ENCODE peak calls at places on chromosomes 12 and 14, in eight cellular contexts. One of them, this sample, is unnamed.

GRCh38 chr14:75748340-75748739 is 87.3 kb downstream of the TTLL5 start:
- DNase-seq in NCI-H748 treated with DMSO at 0.1 percent for 48 hours: no peak
- DNase-seq in renal cortical epithelial cell: no peak
- DNase-seq in cardiac muscle cell: no peak
- DNase-seq in activated CD4-positive, alpha-beta T cell treated with anti-CD3 and anti-CD28 coated beads for 24 hours: no peak
- DNase-seq in neural crest cell: no peak
- DNase-seq in mammary epithelial cell: no peak
- DNase-seq in GM13977: no peak
- DNase-seq in this sample: no peak

GRCh38 chr14:80609055-80609454 is 332.5 kb downstream of the CEP128 start:
- DNase-seq in activated CD4-positive, alpha-beta T cell treated with anti-CD3 and anti-CD28 coated beads for 24 hours: no peak
- DNase-seq in GM13977: no peak
- DNase-seq in cardiac muscle cell: no peak
- DNase-seq in renal cortical epithelial cell: peak
- DNase-seq in mammary epithelial cell: no peak
- DNase-seq in neural crest cell: no peak
- DNase-seq in NCI-H748 treated with DMSO at 0.1 percent for 48 hours: no peak
- DNase-seq in this sample: no peak

GRCh38 chr12:57151741-57152407 is 4.5 kb upstream of the LRP1-AS start:
- DNase-seq in NCI-H748 treated with DMSO at 0.1 percent for 48 hours: no peak
- DNase-seq in renal cortical epithelial cell: no peak
- DNase-seq in GM13977: no peak
- DNase-seq in neural crest cell: no peak
- DNase-seq in activated CD4-positive, alpha-beta T cell treated with anti-CD3 and anti-CD28 coated beads for 24 hours: no peak
- DNase-seq in mammary epithelial cell: peak
- DNase-seq in cardiac muscle cell: no peak
- DNase-seq in this sample: no peak

GRCh38 chr12:40342010-40342409 is 117.2 kb downstream of the LRRK2 start:
- DNase-seq in cardiac muscle cell: no peak
- DNase-seq in NCI-H748 treated with DMSO at 0.1 percent for 48 hours: no peak
- DNase-seq in neural crest cell: no peak
- DNase-seq in mammary epithelial cell: no peak
- DNase-seq in activated CD4-positive, alpha-beta T cell treated with anti-CD3 and anti-CD28 coated beads for 24 hours: no peak
- DNase-seq in renal cortical epithelial cell: no peak
- DNase-seq in GM13977: no peak
- DNase-seq in this sample: no peak

GRCh38 chr14:56752428-56752827 is 57.9 kb downstream of the OTX2 start:
- DNase-seq in mammary epithelial cell: no peak
- DNase-seq in NCI-H748 treated with DMSO at 0.1 percent for 48 hours: no peak
- DNase-seq in renal cortical epithelial cell: no peak
- DNase-seq in cardiac muscle cell: no peak
- DNase-seq in activated CD4-positive, alpha-beta T cell treated with anti-CD3 and anti-CD28 coated beads for 24 hours: no peak
- DNase-seq in neural crest cell: no peak
- DNase-seq in GM13977: no peak
- DNase-seq in this sample: no peak

GRCh38 chr12:77122236-77122635 is 56.9 kb upstream of the E2F7 start:
- DNase-seq in cardiac muscle cell: no peak
- DNase-seq in neural crest cell: no peak
- DNase-seq in activated CD4-positive, alpha-beta T cell treated with anti-CD3 and anti-CD28 coated beads for 24 hours: no peak
- DNase-seq in mammary epithelial cell: peak
- DNase-seq in renal cortical epithelial cell: peak
- DNase-seq in GM13977: no peak
- DNase-seq in NCI-H748 treated with DMSO at 0.1 percent for 48 hours: no peak
- DNase-seq in this sample: no peak

GRCh38 chr14:103058209-103059055 is 1.1 kb upstream of the CDC42BPB start:
- DNase-seq in neural crest cell: peak
- DNase-seq in cardiac muscle cell: peak
- DNase-seq in GM13977: no peak
- DNase-seq in activated CD4-positive, alpha-beta T cell treated with anti-CD3 and anti-CD28 coated beads for 24 hours: no peak
- DNase-seq in renal cortical epithelial cell: no peak
- DNase-seq in mammary epithelial cell: no peak
- DNase-seq in NCI-H748 treated with DMSO at 0.1 percent for 48 hours: no peak
- DNase-seq in this sample: no peak

GRCh38 chr12:93200291-93200917 is 177.3 kb upstream of the NUDT4 start:
- DNase-seq in GM13977: no peak
- DNase-seq in mammary epithelial cell: no peak
- DNase-seq in neural crest cell: no peak
- DNase-seq in renal cortical epithelial cell: peak
- DNase-seq in activated CD4-positive, alpha-beta T cell treated with anti-CD3 and anti-CD28 coated beads for 24 hours: no peak
- DNase-seq in cardiac muscle cell: peak
- DNase-seq in NCI-H748 treated with DMSO at 0.1 percent for 48 hours: no peak
- DNase-seq in this sample: no peak

GRCh38 chr12:115324949-115325638 is 641.1 kb upstream of the TBX3 start:
- DNase-seq in cardiac muscle cell: no peak
- DNase-seq in NCI-H748 treated with DMSO at 0.1 percent for 48 hours: no peak
- DNase-seq in GM13977: no peak
- DNase-seq in mammary epithelial cell: no peak
- DNase-seq in activated CD4-positive, alpha-beta T cell treated with anti-CD3 and anti-CD28 coated beads for 24 hours: no peak
- DNase-seq in neural crest cell: no peak
- DNase-seq in renal cortical epithelial cell: no peak
- DNase-seq in this sample: no peak

GRCh38 chr12:132336451-132337413 is 7.3 kb upstream of the GALNT9 start:
- DNase-seq in neural crest cell: no peak
- DNase-seq in GM13977: no peak
- DNase-seq in renal cortical epithelial cell: no peak
- DNase-seq in cardiac muscle cell: no peak
- DNase-seq in mammary epithelial cell: no peak
- DNase-seq in NCI-H748 treated with DMSO at 0.1 percent for 48 hours: no peak
- DNase-seq in activated CD4-positive, alpha-beta T cell treated with anti-CD3 and anti-CD28 coated beads for 24 hours: no peak
- DNase-seq in this sample: no peak

GRCh38 chr12:1661553-1662335 is 29.1 kb upstream of the ADIPOR2 start:
- DNase-seq in renal cortical epithelial cell: peak
- DNase-seq in NCI-H748 treated with DMSO at 0.1 percent for 48 hours: peak
- DNase-seq in mammary epithelial cell: peak
- DNase-seq in GM13977: peak
- DNase-seq in neural crest cell: peak
- DNase-seq in cardiac muscle cell: peak
- DNase-seq in activated CD4-positive, alpha-beta T cell treated with anti-CD3 and anti-CD28 coated beads for 24 hours: peak
- DNase-seq in this sample: peak

GRCh38 chr14:101969480-101969879 is 5.1 kb downstream of the DYNC1H1 start:
- DNase-seq in GM13977: no peak
- DNase-seq in cardiac muscle cell: no peak
- DNase-seq in mammary epithelial cell: no peak
- DNase-seq in renal cortical epithelial cell: no peak
- DNase-seq in neural crest cell: no peak
- DNase-seq in NCI-H748 treated with DMSO at 0.1 percent for 48 hours: no peak
- DNase-seq in activated CD4-positive, alpha-beta T cell treated with anti-CD3 and anti-CD28 coated beads for 24 hours: no peak
- DNase-seq in this sample: no peak

GRCh38 chr12:132529156-132529839 is 39.3 kb downstream of the FBRSL1 start:
- DNase-seq in activated CD4-positive, alpha-beta T cell treated with anti-CD3 and anti-CD28 coated beads for 24 hours: no peak
- DNase-seq in GM13977: no peak
- DNase-seq in cardiac muscle cell: no peak
- DNase-seq in NCI-H748 treated with DMSO at 0.1 percent for 48 hours: no peak
- DNase-seq in mammary epithelial cell: no peak
- DNase-seq in neural crest cell: no peak
- DNase-seq in renal cortical epithelial cell: no peak
- DNase-seq in this sample: no peak

GRCh38 chr12:94218244-94218643 is 69.9 kb downstream of the PLXNC1 start:
- DNase-seq in activated CD4-positive, alpha-beta T cell treated with anti-CD3 and anti-CD28 coated beads for 24 hours: no peak
- DNase-seq in GM13977: no peak
- DNase-seq in neural crest cell: no peak
- DNase-seq in mammary epithelial cell: no peak
- DNase-seq in renal cortical epithelial cell: no peak
- DNase-seq in NCI-H748 treated with DMSO at 0.1 percent for 48 hours: no peak
- DNase-seq in cardiac muscle cell: no peak
- DNase-seq in this sample: no peak

GRCh38 chr12:44403185-44403584 is 472.9 kb downstream of the NELL2 start:
- DNase-seq in activated CD4-positive, alpha-beta T cell treated with anti-CD3 and anti-CD28 coated beads for 24 hours: no peak
- DNase-seq in GM13977: no peak
- DNase-seq in NCI-H748 treated with DMSO at 0.1 percent for 48 hours: no peak
- DNase-seq in mammary epithelial cell: no peak
- DNase-seq in neural crest cell: no peak
- DNase-seq in renal cortical epithelial cell: no peak
- DNase-seq in cardiac muscle cell: no peak
- DNase-seq in this sample: no peak

GRCh38 chr12:115398311-115398781 is 714.4 kb upstream of the TBX3 start:
- DNase-seq in GM13977: no peak
- DNase-seq in activated CD4-positive, alpha-beta T cell treated with anti-CD3 and anti-CD28 coated beads for 24 hours: no peak
- DNase-seq in cardiac muscle cell: peak
- DNase-seq in neural crest cell: no peak
- DNase-seq in mammary epithelial cell: no peak
- DNase-seq in renal cortical epithelial cell: peak
- DNase-seq in NCI-H748 treated with DMSO at 0.1 percent for 48 hours: no peak
- DNase-seq in this sample: no peak

GRCh38 chr14:59435987-59436386 is 29.2 kb downstream of the GPR135 start:
- DNase-seq in renal cortical epithelial cell: no peak
- DNase-seq in NCI-H748 treated with DMSO at 0.1 percent for 48 hours: no peak
- DNase-seq in activated CD4-positive, alpha-beta T cell treated with anti-CD3 and anti-CD28 coated beads for 24 hours: no peak
- DNase-seq in GM13977: no peak
- DNase-seq in cardiac muscle cell: no peak
- DNase-seq in neural crest cell: no peak
- DNase-seq in mammary epithelial cell: no peak
- DNase-seq in this sample: no peak

GRCh38 chr14:49106721-49107689 is 479.2 kb downstream of the RPS29 start:
- DNase-seq in mammary epithelial cell: no peak
- DNase-seq in GM13977: no peak
- DNase-seq in NCI-H748 treated with DMSO at 0.1 percent for 48 hours: no peak
- DNase-seq in renal cortical epithelial cell: no peak
- DNase-seq in neural crest cell: no peak
- DNase-seq in activated CD4-positive, alpha-beta T cell treated with anti-CD3 and anti-CD28 coated beads for 24 hours: no peak
- DNase-seq in cardiac muscle cell: peak
- DNase-seq in this sample: no peak

GRCh38 chr12:120235369-120236123 is 30.0 kb downstream of the PXN start:
- DNase-seq in mammary epithelial cell: no peak
- DNase-seq in cardiac muscle cell: peak
- DNase-seq in NCI-H748 treated with DMSO at 0.1 percent for 48 hours: no peak
- DNase-seq in activated CD4-positive, alpha-beta T cell treated with anti-CD3 and anti-CD28 coated beads for 24 hours: no peak
- DNase-seq in renal cortical epithelial cell: no peak
- DNase-seq in neural crest cell: no peak
- DNase-seq in GM13977: no peak
- DNase-seq in this sample: no peak

GRCh38 chr12:66269142-66269541 is 33.2 kb upstream of the HELB start:
- DNase-seq in mammary epithelial cell: no peak
- DNase-seq in NCI-H748 treated with DMSO at 0.1 percent for 48 hours: no peak
- DNase-seq in cardiac muscle cell: no peak
- DNase-seq in activated CD4-positive, alpha-beta T cell treated with anti-CD3 and anti-CD28 coated beads for 24 hours: no peak
- DNase-seq in GM13977: no peak
- DNase-seq in neural crest cell: no peak
- DNase-seq in renal cortical epithelial cell: no peak
- DNase-seq in this sample: no peak

GRCh38 chr12:109389146-109389545 is 41.4 kb downstream of the MYO1H start:
- DNase-seq in NCI-H748 treated with DMSO at 0.1 percent for 48 hours: no peak
- DNase-seq in GM13977: no peak
- DNase-seq in cardiac muscle cell: no peak
- DNase-seq in neural crest cell: no peak
- DNase-seq in renal cortical epithelial cell: no peak
- DNase-seq in activated CD4-positive, alpha-beta T cell treated with anti-CD3 and anti-CD28 coated beads for 24 hours: no peak
- DNase-seq in mammary epithelial cell: no peak
- DNase-seq in this sample: no peak

GRCh38 chr14:95305145-95305544 is 14.6 kb downstream of the CLMN start:
- DNase-seq in NCI-H748 treated with DMSO at 0.1 percent for 48 hours: no peak
- DNase-seq in neural crest cell: no peak
- DNase-seq in GM13977: no peak
- DNase-seq in mammary epithelial cell: no peak
- DNase-seq in cardiac muscle cell: no peak
- DNase-seq in renal cortical epithelial cell: no peak
- DNase-seq in activated CD4-positive, alpha-beta T cell treated with anti-CD3 and anti-CD28 coated beads for 24 hours: no peak
- DNase-seq in this sample: no peak

GRCh38 chr12:2586159-2587035 is 208.4 kb upstream of the FKBP4 start:
- DNase-seq in NCI-H748 treated with DMSO at 0.1 percent for 48 hours: no peak
- DNase-seq in GM13977: no peak
- DNase-seq in mammary epithelial cell: no peak
- DNase-seq in renal cortical epithelial cell: no peak
- DNase-seq in cardiac muscle cell: no peak
- DNase-seq in activated CD4-positive, alpha-beta T cell treated with anti-CD3 and anti-CD28 coated beads for 24 hours: no peak
- DNase-seq in neural crest cell: no peak
- DNase-seq in this sample: no peak

GRCh38 chr12:108643941-108644742 is 10.4 kb upstream of the SELPLG start:
- DNase-seq in mammary epithelial cell: no peak
- DNase-seq in neural crest cell: no peak
- DNase-seq in activated CD4-positive, alpha-beta T cell treated with anti-CD3 and anti-CD28 coated beads for 24 hours: no peak
- DNase-seq in GM13977: no peak
- DNase-seq in cardiac muscle cell: no peak
- DNase-seq in renal cortical epithelial cell: peak
- DNase-seq in NCI-H748 treated with DMSO at 0.1 percent for 48 hours: no peak
- DNase-seq in this sample: no peak

GRCh38 chr12:103841690-103842584 is 903 bp upstream of the NT5DC3 start:
- DNase-seq in NCI-H748 treated with DMSO at 0.1 percent for 48 hours: peak
- DNase-seq in renal cortical epithelial cell: peak
- DNase-seq in GM13977: no peak
- DNase-seq in neural crest cell: no peak
- DNase-seq in cardiac muscle cell: no peak
- DNase-seq in mammary epithelial cell: peak
- DNase-seq in activated CD4-positive, alpha-beta T cell treated with anti-CD3 and anti-CD28 coated beads for 24 hours: no peak
- DNase-seq in this sample: peak

GRCh38 chr14:75753696-75754095 is 92.7 kb downstream of the TTLL5 start:
- DNase-seq in activated CD4-positive, alpha-beta T cell treated with anti-CD3 and anti-CD28 coated beads for 24 hours: no peak
- DNase-seq in renal cortical epithelial cell: no peak
- DNase-seq in NCI-H748 treated with DMSO at 0.1 percent for 48 hours: no peak
- DNase-seq in cardiac muscle cell: no peak
- DNase-seq in mammary epithelial cell: no peak
- DNase-seq in GM13977: no peak
- DNase-seq in neural crest cell: no peak
- DNase-seq in this sample: no peak

GRCh38 chr14:68987653-68988036 is 8.5 kb upstream of the ACTN1 start:
- DNase-seq in mammary epithelial cell: no peak
- DNase-seq in neural crest cell: no peak
- DNase-seq in GM13977: no peak
- DNase-seq in activated CD4-positive, alpha-beta T cell treated with anti-CD3 and anti-CD28 coated beads for 24 hours: no peak
- DNase-seq in NCI-H748 treated with DMSO at 0.1 percent for 48 hours: no peak
- DNase-seq in cardiac muscle cell: no peak
- DNase-seq in renal cortical epithelial cell: no peak
- DNase-seq in this sample: no peak

GRCh38 chr12:52230364-52231281 is 2.4 kb upstream of the KRT7 start:
- DNase-seq in NCI-H748 treated with DMSO at 0.1 percent for 48 hours: no peak
- DNase-seq in neural crest cell: no peak
- DNase-seq in mammary epithelial cell: peak
- DNase-seq in cardiac muscle cell: no peak
- DNase-seq in activated CD4-positive, alpha-beta T cell treated with anti-CD3 and anti-CD28 coated beads for 24 hours: no peak
- DNase-seq in GM13977: no peak
- DNase-seq in renal cortical epithelial cell: no peak
- DNase-seq in this sample: no peak

GRCh38 chr12:80814453-80814852 is 97.7 kb downstream of the MYF5 start:
- DNase-seq in neural crest cell: no peak
- DNase-seq in NCI-H748 treated with DMSO at 0.1 percent for 48 hours: no peak
- DNase-seq in mammary epithelial cell: no peak
- DNase-seq in activated CD4-positive, alpha-beta T cell treated with anti-CD3 and anti-CD28 coated beads for 24 hours: no peak
- DNase-seq in GM13977: no peak
- DNase-seq in renal cortical epithelial cell: no peak
- DNase-seq in cardiac muscle cell: no peak
- DNase-seq in this sample: no peak

This sample was measured in stimulated activated CD8-positive, alpha-beta memory T cell treated with anti-CD3 and anti-CD28 coated beads, Interleukin-2, amount 100 ng/mL, for 48 hours.